ENCODE peak calls at places on chromosomes 7 and 10, in six cellular contexts. One of them, this sample, is unnamed.
A peak's percentile ranks its signal among the peaks of the same experiment; 100 is the strongest.

GRCh38 chr7:86116-86515 is 106.3 kb upstream of the FAM20C start:
- DNase-seq in cardiac muscle cell: no peak
- DNase-seq in colonic mucosa: no peak
- DNase-seq in tibial artery: no peak
- DNase-seq in hepatocyte: peak; percentile 3
- DNase-seq in sigmoid colon: peak; percentile 48
- DNase-seq in this sample: no peak

GRCh38 chr10:104109908-104110662 is 11.9 kb upstream of the SFR1 start:
- DNase-seq in cardiac muscle cell: no peak
- DNase-seq in colonic mucosa: no peak
- DNase-seq in tibial artery: no peak
- DNase-seq in hepatocyte: peak; percentile 26
- DNase-seq in sigmoid colon: no peak
- DNase-seq in this sample: no peak

GRCh38 chr7:32158751-32159360 is 88.6 kb upstream of the PDE1C start:
- DNase-seq in cardiac muscle cell: no peak
- DNase-seq in colonic mucosa: no peak
- DNase-seq in tibial artery: no peak
- DNase-seq in hepatocyte: no peak
- DNase-seq in sigmoid colon: no peak
- DNase-seq in this sample: no peak

GRCh38 chr7:158720107-158720506 is 15.5 kb upstream of the NCAPG2 start:
- DNase-seq in cardiac muscle cell: no peak
- DNase-seq in colonic mucosa: no peak
- DNase-seq in tibial artery: no peak
- DNase-seq in hepatocyte: no peak
- DNase-seq in sigmoid colon: no peak
- DNase-seq in this sample: no peak

GRCh38 chr7:145915679-145916078 is 200.9 kb upstream of the CNTNAP2 start:
- DNase-seq in cardiac muscle cell: no peak
- DNase-seq in colonic mucosa: no peak
- DNase-seq in tibial artery: no peak
- DNase-seq in hepatocyte: peak; percentile 25
- DNase-seq in sigmoid colon: no peak
- DNase-seq in this sample: no peak

GRCh38 chr10:32379314-32379949 is 32.5 kb upstream of the EPC1 start:
- DNase-seq in cardiac muscle cell: peak; percentile 75
- DNase-seq in colonic mucosa: no peak
- DNase-seq in tibial artery: no peak
- DNase-seq in hepatocyte: peak; percentile 68
- DNase-seq in sigmoid colon: no peak
- DNase-seq in this sample: peak; percentile 91

GRCh38 chr7:39735903-39736302 is 112.5 kb downstream of the RALA start:
- DNase-seq in cardiac muscle cell: no peak
- DNase-seq in colonic mucosa: no peak
- DNase-seq in tibial artery: no peak
- DNase-seq in hepatocyte: no peak
- DNase-seq in sigmoid colon: no peak
- DNase-seq in this sample: no peak

GRCh38 chr10:127904931-127905622 is 1.8 kb upstream of the PTPRE start:
- DNase-seq in cardiac muscle cell: no peak
- DNase-seq in colonic mucosa: no peak
- DNase-seq in tibial artery: no peak
- DNase-seq in hepatocyte: peak; percentile 71
- DNase-seq in sigmoid colon: peak; percentile 58
- DNase-seq in this sample: no peak

GRCh38 chr10:62072901-62073300 is 171.4 kb downstream of the ARID5B start:
- DNase-seq in cardiac muscle cell: no peak
- DNase-seq in colonic mucosa: no peak
- DNase-seq in tibial artery: no peak
- DNase-seq in hepatocyte: no peak
- DNase-seq in sigmoid colon: no peak
- DNase-seq in this sample: no peak

GRCh38 chr7:117892821-117893220 is 19.6 kb upstream of the CTTNBP2 start:
- DNase-seq in cardiac muscle cell: no peak
- DNase-seq in colonic mucosa: no peak
- DNase-seq in tibial artery: no peak
- DNase-seq in hepatocyte: no peak
- DNase-seq in sigmoid colon: no peak
- DNase-seq in this sample: no peak

GRCh38 chr10:5977471-5978370 is at the start of gene IL15RA:
- DNase-seq in cardiac muscle cell: peak; percentile 74
- DNase-seq in colonic mucosa: peak; percentile 88
- DNase-seq in tibial artery: peak; percentile 63
- DNase-seq in hepatocyte: peak; percentile 75
- DNase-seq in sigmoid colon: peak; percentile 85
- DNase-seq in this sample: peak; percentile 66

GRCh38 chr7:67478066-67478465 is 481.4 kb downstream of the TYW1 start:
- DNase-seq in cardiac muscle cell: no peak
- DNase-seq in colonic mucosa: no peak
- DNase-seq in tibial artery: no peak
- DNase-seq in hepatocyte: no peak
- DNase-seq in sigmoid colon: no peak
- DNase-seq in this sample: no peak

GRCh38 chr7:105963038-105963667 is at the start of gene CDHR3:
- DNase-seq in cardiac muscle cell: no peak
- DNase-seq in colonic mucosa: no peak
- DNase-seq in tibial artery: no peak
- DNase-seq in hepatocyte: peak; percentile 34
- DNase-seq in sigmoid colon: no peak
- DNase-seq in this sample: no peak

GRCh38 chr7:37006764-37007163 is 282.5 kb upstream of the AOAH start:
- DNase-seq in cardiac muscle cell: no peak
- DNase-seq in colonic mucosa: no peak
- DNase-seq in tibial artery: no peak
- DNase-seq in hepatocyte: no peak
- DNase-seq in sigmoid colon: no peak
- DNase-seq in this sample: no peak

GRCh38 chr10:86257683-86258082 is 108.9 kb downstream of the GRID1 start:
- DNase-seq in cardiac muscle cell: no peak
- DNase-seq in colonic mucosa: no peak
- DNase-seq in tibial artery: no peak
- DNase-seq in hepatocyte: no peak
- DNase-seq in sigmoid colon: no peak
- DNase-seq in this sample: no peak

DNA sequence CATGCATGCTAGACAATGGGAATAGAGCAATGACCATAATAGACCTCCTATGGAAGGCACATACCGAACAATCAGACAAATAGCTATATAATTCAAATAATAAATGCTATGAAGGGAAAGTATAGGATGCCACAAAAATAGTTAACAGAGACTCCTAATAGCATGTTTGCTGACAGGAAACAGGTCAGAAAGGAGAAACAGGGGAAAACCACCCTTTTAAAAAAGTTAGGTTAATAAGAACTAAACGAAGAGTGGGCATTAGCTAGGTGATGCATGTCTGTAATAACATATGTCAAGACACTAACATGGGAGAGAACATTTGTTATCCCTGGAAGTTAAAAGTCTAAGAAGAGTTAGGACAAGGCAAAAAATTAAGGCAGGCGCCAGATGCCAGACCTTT is 58.9 kb downstream of the ABI1 start:
- DNase-seq in cardiac muscle cell: no peak
- DNase-seq in colonic mucosa: no peak
- DNase-seq in tibial artery: no peak
- DNase-seq in hepatocyte: no peak
- DNase-seq in sigmoid colon: no peak
- DNase-seq in this sample: no peak
- H3K27ac ChIP-seq in cardiac muscle cell: no peak overlapping the region
- H3K27ac ChIP-seq in colonic mucosa: no peak overlapping the region
- H3K27ac ChIP-seq in tibial artery: no peak overlapping the region
- H3K27ac ChIP-seq in hepatocyte: no peak overlapping the region
- H3K27ac ChIP-seq in sigmoid colon: no peak overlapping the region
- H3K27ac ChIP-seq in this sample: peak overlapping the region; percentile 63

DNA sequence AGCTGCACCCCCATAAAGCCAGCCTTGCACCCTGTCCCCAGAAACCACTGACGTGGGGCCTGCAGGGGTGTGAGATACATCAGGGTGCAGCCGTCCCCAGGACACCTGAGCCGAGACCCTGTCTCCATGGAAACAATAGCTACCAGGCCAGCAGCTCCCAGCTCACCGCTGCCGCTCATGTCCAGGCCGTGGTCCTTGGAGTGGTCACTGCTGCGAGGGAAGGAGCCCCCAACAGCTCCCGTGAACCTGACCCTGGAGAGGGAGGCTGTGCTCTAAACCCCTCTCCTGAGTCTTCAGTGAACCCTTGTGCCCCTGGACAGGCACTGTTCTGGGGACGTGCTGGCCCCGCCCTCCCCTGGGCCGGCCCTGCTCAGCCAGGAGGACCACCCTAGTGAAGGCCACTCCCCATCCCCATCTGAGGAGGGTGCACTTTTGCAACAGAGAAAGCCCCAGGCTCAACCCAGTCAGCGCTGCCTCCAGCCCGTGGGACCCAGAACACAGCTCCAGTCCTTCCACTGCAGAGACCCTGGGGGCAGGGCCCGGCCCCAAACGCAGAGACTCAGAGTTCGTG is 19.6 kb upstream of the INPP5A start:
- DNase-seq in cardiac muscle cell: peak; percentile 73
- DNase-seq in colonic mucosa: no peak
- DNase-seq in tibial artery: peak; percentile 18
- DNase-seq in hepatocyte: no peak
- DNase-seq in sigmoid colon: peak; percentile 73
- DNase-seq in this sample: no peak
- H3K4me1 ChIP-seq in cardiac muscle cell: peaks cover 63% of the 10 kb centered on the region
- H3K4me1 ChIP-seq in colonic mucosa: peaks cover 17% of the 10 kb centered on the region
- H3K4me1 ChIP-seq in tibial artery: peaks cover 50% of the 10 kb centered on the region
- H3K4me1 ChIP-seq in hepatocyte: peaks cover 59% of the 10 kb centered on the region
- H3K4me1 ChIP-seq in sigmoid colon: peaks cover 58% of the 10 kb centered on the region
- H3K4me1 ChIP-seq in this sample: peaks cover 37% of the 10 kb centered on the region

DNA sequence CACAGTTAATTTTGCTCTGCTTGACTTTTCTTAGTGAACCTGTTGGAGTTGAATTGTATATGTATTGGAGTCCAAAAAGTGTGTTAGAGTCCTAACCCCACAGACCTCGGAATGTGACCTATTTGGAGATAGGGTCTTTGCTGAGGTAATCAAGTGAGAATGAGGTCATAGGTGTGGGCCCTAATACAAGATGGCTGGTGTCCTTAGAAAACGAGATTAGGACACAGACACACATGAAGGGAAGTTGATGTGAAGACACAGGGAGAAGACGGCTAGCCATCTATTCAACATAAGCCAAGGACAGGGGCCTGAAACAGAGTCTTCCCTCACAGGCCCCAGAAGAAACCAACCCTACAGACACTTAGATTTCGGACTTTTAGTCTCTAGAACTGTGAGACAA is 260.6 kb upstream of the NEBL start:
- DNase-seq in cardiac muscle cell: no peak
- DNase-seq in colonic mucosa: no peak
- DNase-seq in tibial artery: no peak
- DNase-seq in hepatocyte: no peak
- DNase-seq in sigmoid colon: no peak
- DNase-seq in this sample: no peak
- H3K27ac ChIP-seq in cardiac muscle cell: no peak overlapping the region
- H3K27ac ChIP-seq in colonic mucosa: no peak overlapping the region
- H3K27ac ChIP-seq in tibial artery: no peak overlapping the region
- H3K27ac ChIP-seq in hepatocyte: no peak overlapping the region
- H3K27ac ChIP-seq in sigmoid colon: no peak overlapping the region
- H3K27ac ChIP-seq in this sample: no peak overlapping the region

GRCh38 chr10:59290448-59290847 is 71.9 kb downstream of the FAM13C start:
- DNase-seq in cardiac muscle cell: no peak
- DNase-seq in colonic mucosa: no peak
- DNase-seq in tibial artery: no peak
- DNase-seq in hepatocyte: no peak
- DNase-seq in sigmoid colon: no peak
- DNase-seq in this sample: peak; percentile 56
- H3K4me1 ChIP-seq in cardiac muscle cell: no peaks in the 10 kb centered on the region
- H3K4me1 ChIP-seq in colonic mucosa: no peaks in the 10 kb centered on the region
- H3K4me1 ChIP-seq in tibial artery: no peaks in the 10 kb centered on the region
- H3K4me1 ChIP-seq in hepatocyte: no peaks in the 10 kb centered on the region
- H3K4me1 ChIP-seq in sigmoid colon: peaks cover 6% of the 10 kb centered on the region
- H3K4me1 ChIP-seq in this sample: no peaks in the 10 kb centered on the region

DNA sequence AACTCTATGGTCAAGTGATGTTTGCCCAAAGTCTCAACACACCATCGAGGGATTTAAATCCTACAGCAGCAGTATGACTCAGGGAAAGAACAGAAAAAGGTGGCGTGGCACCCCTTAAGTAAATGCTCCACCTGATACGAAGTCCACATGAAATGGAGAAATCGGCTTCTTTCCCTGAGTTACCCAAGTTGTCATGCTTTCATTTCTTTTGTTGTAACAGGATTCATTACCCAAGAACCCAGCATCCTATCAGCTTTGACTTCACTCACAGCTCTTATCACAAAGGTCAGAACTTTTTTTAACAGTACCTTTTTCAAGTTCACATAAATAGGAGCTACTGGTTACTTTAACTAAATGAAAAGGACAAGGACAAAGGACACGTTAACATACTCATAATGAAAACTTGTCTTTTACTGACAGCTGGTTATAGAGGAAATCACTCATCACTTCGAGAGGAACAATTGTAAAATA is 219.8 kb upstream of the FRMD4A start:
- DNase-seq in cardiac muscle cell: no peak
- DNase-seq in colonic mucosa: peak; percentile 48
- DNase-seq in tibial artery: no peak
- DNase-seq in hepatocyte: peak; percentile 86
- DNase-seq in sigmoid colon: no peak
- DNase-seq in this sample: no peak
- H3K27ac ChIP-seq in cardiac muscle cell: no peak overlapping the region
- H3K27ac ChIP-seq in colonic mucosa: peak overlapping the region; percentile 66
- H3K27ac ChIP-seq in tibial artery: no peak overlapping the region
- H3K27ac ChIP-seq in hepatocyte: peak overlapping the region; percentile 82
- H3K27ac ChIP-seq in sigmoid colon: no peak overlapping the region
- H3K27ac ChIP-seq in this sample: no peak overlapping the region

DNA sequence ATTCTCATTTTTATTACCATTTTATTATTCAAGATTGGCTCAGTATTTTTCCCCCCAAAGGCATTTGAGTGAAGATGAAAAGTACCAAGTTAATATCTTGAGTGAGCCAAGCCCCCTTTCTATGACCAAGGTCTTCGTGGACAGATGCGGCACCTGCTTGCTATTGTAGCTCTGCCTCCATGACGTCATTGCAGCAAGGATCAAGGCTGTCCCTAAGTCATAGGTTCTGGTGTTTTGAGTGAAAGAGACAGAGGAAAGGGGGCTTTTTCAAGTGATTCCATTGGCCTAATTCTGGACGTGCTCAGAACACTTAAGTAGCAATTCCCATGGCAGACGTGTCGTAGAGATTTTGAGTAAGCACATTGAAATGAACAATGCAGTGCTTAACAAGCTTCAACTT is 248.6 kb upstream of the NPVF start:
- DNase-seq in cardiac muscle cell: no peak
- DNase-seq in colonic mucosa: no peak
- DNase-seq in tibial artery: no peak
- DNase-seq in hepatocyte: no peak
- DNase-seq in sigmoid colon: no peak
- DNase-seq in this sample: no peak
- H3K4me1 ChIP-seq in cardiac muscle cell: no peaks in the 10 kb centered on the region
- H3K4me1 ChIP-seq in colonic mucosa: no peaks in the 10 kb centered on the region
- H3K4me1 ChIP-seq in tibial artery: no peaks in the 10 kb centered on the region
- H3K4me1 ChIP-seq in hepatocyte: no peaks in the 10 kb centered on the region
- H3K4me1 ChIP-seq in sigmoid colon: no peaks in the 10 kb centered on the region
- H3K4me1 ChIP-seq in this sample: no peaks in the 10 kb centered on the region